ENCODE peak calls at places on chromosomes 6 and 20, in seven cellular contexts. Q is tibial artery, E is cardiac fibroblast, O is A549, P is brain microvascular endothelial cell, M is fibroblast of pulmonary artery, N is Panc1. I is an unnamed sample.

GRCh38 chr6:124622351-124622750 is 339.9 kb upstream of the RNF217 start:
- DNase-seq in Q (no peak), E (no peak), O (no peak), P (no peak), M (no peak), N (no peak), I (no peak)

GRCh38 chr20:36491901-36492617 is 49.3 kb upstream of the MYL9 start:
- DNase-seq in Q (no peak), E (peak), O (no peak), P (no peak), M (peak), N (no peak), I (peak)

GRCh38 chr20:33667245-33668086 is 723 bp downstream of the ACTL10 start:
- DNase-seq in Q (no peak), E (peak), O (no peak), P (peak), M (peak), N (no peak), I (peak)

GRCh38 chr6:13674533-13675190 is 37.0 kb downstream of the RANBP9 start:
- DNase-seq in Q (no peak), E (no peak), O (no peak), P (no peak), M (no peak), N (no peak), I (no peak)

GRCh38 chr6:19013011-19013410 is 625.9 kb downstream of the RNF144B start:
- DNase-seq in Q (no peak), E (no peak), O (no peak), P (peak), M (no peak), N (no peak), I (peak)

GRCh38 chr6:7150381-7151064 is 42.8 kb downstream of the RREB1 start:
- DNase-seq in Q (no peak), E (no peak), O (no peak), P (no peak), M (no peak), N (no peak), I (no peak)

GRCh38 chr20:21518292-21518991 is 4.6 kb upstream of the NKX2-2 start:
- DNase-seq in Q (no peak), E (no peak), O (no peak), P (no peak), M (no peak), N (no peak), I (no peak)

GRCh38 chr6:46000905-46001304 is 14.8 kb downstream of the CLIC5 start:
- DNase-seq in Q (no peak), E (no peak), O (no peak), P (no peak), M (no peak), N (no peak), I (no peak)

GRCh38 chr6:25564953-25565352 is 87.1 kb upstream of the SCGN start:
- DNase-seq in Q (no peak), E (no peak), O (no peak), P (no peak), M (no peak), N (no peak), I (no peak)

GRCh38 chr20:38059832-38060231 is 26.3 kb downstream of the RPRD1B start:
- DNase-seq in Q (no peak), E (no peak), O (peak), P (no peak), M (no peak), N (no peak), I (no peak)

GRCh38 chr6:125728739-125729138 is 20.7 kb upstream of the HEY2 start:
- DNase-seq in Q (no peak), E (peak), O (no peak), P (peak), M (no peak), N (no peak), I (peak)

GRCh38 chr6:15362274-15363160 is 116.6 kb downstream of the JARID2 start:
- DNase-seq in Q (no peak), E (no peak), O (no peak), P (no peak), M (no peak), N (no peak), I (no peak)

GRCh38 chr6:3798211-3798909 is 46.8 kb upstream of the PXDC1 start:
- DNase-seq in Q (no peak), E (no peak), O (no peak), P (no peak), M (no peak), N (no peak), I (no peak)

GRCh38 chr6:50905297-50905696 is 86.6 kb downstream of the TFAP2B start:
- DNase-seq in Q (no peak), E (no peak), O (no peak), P (no peak), M (no peak), N (no peak), I (no peak)

GRCh38 chr20:43821795-43822194 is 92.9 kb upstream of the TOX2 start:
- DNase-seq in Q (no peak), E (no peak), O (no peak), P (no peak), M (peak), N (no peak), I (no peak)

GRCh38 chr6:138539882-138540281 is 40.6 kb upstream of the NHSL1 start:
- DNase-seq in Q (no peak), E (no peak), O (no peak), P (no peak), M (no peak), N (no peak), I (no peak)

GRCh38 chr6:138537090-138537489 is 37.8 kb upstream of the NHSL1 start:
- DNase-seq in Q (no peak), E (peak), O (no peak), P (peak), M (peak), N (no peak), I (peak)

GRCh38 chr6:138540468-138540867 is 41.2 kb upstream of the NHSL1 start:
- DNase-seq in Q (no peak), E (peak), O (no peak), P (peak), M (peak), N (no peak), I (peak)

GRCh38 chr6:138535728-138536454 is 36.6 kb upstream of the NHSL1 start:
- DNase-seq in Q (no peak), E (no peak), O (no peak), P (no peak), M (no peak), N (no peak), I (no peak)

DNA sequence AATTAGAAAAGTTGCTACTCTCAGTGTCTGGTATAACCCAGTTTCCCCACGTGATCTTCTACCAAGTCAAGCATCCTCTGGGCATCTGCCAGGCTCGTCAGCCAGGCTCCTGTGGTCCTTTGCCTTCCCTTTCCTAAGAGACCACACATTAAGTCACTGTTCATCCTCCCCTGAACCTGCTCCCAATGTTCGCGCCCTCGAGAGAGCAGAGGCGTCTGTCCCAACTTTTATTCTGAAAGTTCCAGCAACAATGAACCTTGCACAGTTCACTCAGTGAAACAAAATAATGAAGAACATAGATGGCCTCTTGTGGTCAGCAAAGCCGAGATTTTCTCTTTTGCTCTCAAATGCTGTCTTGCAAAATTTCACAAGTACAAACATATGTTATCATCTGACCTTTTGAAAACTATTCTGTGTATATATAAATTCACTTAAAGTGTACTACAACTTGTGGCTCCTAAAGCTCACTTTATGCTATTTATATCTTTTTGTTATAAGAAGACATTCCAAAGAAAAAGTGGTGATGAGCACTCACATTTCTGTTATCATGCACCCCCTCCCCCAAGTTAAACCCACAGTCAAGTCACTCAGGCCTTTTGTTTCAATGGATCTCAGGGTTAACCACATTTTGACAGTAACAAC is 39.2 kb upstream of the NHSL1 start:
- DNase-seq in Q (no peak), E (peak), O (no peak), P (peak), M (no peak), N (no peak), I (peak)
- TF ChIP-seq CTCF in Q (no peak), E (no peak), O (no peak), P (no peak), M (no peak), N (no peak), I (no peak)

GRCh38 chr6:148808786-148809304 is 62.0 kb downstream of the UST start:
- DNase-seq in Q (no peak), E (no peak), O (no peak), P (no peak), M (no peak), N (no peak), I (no peak)

GRCh38 chr6:148807784-148808183 is 61.0 kb downstream of the UST start:
- DNase-seq in Q (no peak), E (no peak), O (no peak), P (no peak), M (no peak), N (no peak), I (no peak)

GRCh38 chr6:148814082-148814790 is 67.4 kb downstream of the UST start:
- DNase-seq in Q (no peak), E (no peak), O (no peak), P (no peak), M (no peak), N (no peak), I (no peak)

GRCh38 chr6:148814869-148815268 is 68.0 kb downstream of the UST start:
- DNase-seq in Q (no peak), E (no peak), O (no peak), P (no peak), M (no peak), N (no peak), I (no peak)

GRCh38 chr6:148811472-148811871 is 64.6 kb downstream of the UST start:
- DNase-seq in Q (no peak), E (no peak), O (no peak), P (no peak), M (no peak), N (no peak), I (no peak)
- H3K4me3 ChIP-seq in Q (no peak), E (no peak), O (no peak), P (no peak), M (no peak), N (no peak), I (no peak)

DNA sequence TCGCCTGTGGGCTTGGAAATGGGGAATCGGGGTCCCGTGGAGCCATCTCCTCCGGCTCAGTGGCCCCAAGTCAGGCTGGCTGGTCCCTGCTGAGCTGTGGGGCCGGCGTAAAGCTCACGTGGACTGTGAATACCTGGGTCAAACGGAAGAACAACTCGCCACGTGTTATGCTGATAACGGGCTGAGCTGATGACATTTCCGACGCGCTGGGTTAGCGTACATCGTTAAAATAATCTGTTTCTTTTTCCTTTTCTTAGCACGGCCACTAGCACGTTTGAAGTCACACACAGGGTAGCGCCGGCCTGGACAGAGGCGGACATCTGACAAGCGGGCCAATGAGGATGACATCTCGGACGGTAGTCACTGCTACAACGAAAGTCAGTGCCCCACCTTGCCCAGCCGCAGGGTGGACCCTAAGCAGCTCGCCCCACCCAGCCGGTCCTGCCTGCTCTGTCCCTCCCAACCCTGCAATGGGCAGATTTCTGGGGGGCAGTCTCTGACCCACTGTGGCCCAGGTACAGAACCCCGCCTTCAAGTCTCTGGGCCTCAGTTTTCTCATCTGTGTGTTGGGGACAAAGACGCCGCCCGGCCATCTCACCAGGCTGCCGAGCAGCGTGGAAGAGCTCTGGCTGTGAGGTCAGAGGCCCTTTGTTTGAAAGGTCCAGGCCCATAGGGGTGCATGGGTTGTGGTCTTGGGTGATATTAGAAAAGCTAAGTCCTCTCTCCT is 20.0 kb upstream of the RBBP8NL start:
- DNase-seq in Q (no peak), E (no peak), O (no peak), P (no peak), M (no peak), N (no peak), I (no peak)
- TF ChIP-seq CTCF in Q (no peak), E (no peak), O (no peak), P (no peak), M (no peak), N (no peak), I (no peak)

GRCh38 chr6:130826442-130827246 is 562 bp upstream of the SMLR1 start:
- DNase-seq in Q (no peak), E (no peak), O (no peak), P (no peak), M (no peak), N (no peak), I (no peak)
- H3K4me3 ChIP-seq in Q (no peak), E (no peak), O (no peak), P (no peak), M (no peak), N (no peak), I (no peak)

GRCh38 chr6:83804886-83805285 is 48.3 kb upstream of the RIPPLY2 start:
- DNase-seq in Q (no peak), E (no peak), O (no peak), P (no peak), M (no peak), N (no peak), I (no peak)
- TF ChIP-seq CTCF in Q (no peak), E (no peak), O (no peak), P (no peak), M (no peak), N (no peak), I (no peak)

DNA sequence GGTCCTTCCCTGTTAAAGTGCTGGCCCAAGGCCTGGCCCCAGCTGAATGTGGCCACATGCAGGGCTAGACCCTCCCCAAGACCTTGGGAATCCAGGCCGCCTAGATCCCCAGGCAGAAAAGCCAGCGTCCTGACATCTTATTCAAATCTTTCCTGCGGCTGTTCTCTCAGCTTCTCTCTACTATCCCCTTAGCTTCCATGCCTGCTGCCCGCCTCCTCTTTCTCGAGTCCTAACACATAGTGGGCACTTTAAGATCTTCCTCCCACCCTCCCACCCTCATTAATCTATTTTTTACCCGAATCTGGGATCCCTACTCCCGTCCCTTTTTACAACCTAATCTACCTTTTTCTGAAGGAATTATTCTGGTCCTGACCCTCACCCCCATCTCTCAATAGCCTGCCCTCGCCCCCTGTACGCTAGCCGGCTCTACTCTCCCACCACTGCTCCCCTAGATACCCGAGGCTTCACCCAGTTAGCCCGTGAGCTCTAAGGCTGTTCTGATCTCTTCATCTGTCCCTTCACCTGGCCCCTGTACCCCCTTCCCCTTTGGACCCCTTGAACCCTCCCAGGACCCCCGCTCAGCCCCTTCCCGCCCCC is at the start of gene CCHCR1:
- DNase-seq in Q (no peak), E (no peak), O (no peak), P (no peak), M (no peak), N (no peak), I (no peak)
- H3K4me3 ChIP-seq in Q (peak), E (peak), O (peak), P (peak), M (peak), N (peak), I (peak)

DNA sequence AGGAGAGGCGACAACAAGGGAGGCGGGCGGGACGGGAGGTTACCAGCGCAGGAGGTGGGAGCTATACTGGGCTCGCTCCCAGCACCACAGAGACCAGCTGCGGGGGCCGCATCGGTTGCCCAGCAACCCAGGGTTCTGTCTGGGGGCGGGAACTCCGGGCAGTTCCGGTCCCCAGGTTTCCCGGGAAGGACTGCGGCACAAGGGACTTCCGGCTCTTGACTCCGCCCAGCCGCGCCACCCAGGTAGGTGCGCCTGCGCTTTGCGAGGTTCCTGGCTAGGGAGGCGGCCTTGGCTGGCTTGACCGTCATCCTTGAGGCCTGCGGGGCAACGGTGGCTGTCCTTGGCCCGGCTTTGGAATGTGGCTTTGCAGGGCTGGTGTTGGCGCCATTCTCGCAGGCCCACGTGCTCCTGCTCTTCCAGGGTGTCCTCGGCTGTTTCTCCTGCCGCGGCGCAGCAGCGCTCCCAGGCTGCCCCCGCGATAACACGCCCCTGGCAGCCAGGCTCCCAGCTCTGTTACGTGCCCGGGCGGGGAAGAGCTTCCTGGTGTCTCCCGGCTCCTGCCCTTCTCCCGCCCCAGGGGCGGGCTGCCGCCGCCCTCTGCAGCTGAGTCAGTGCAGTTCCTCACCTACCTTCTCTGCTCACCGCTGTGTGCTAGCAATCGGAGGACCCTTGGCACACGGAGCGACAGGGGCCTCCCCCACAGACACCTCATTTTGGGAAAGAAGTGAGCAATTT is at the start of gene RSPH3:
- DNase-seq in Q (peak), E (peak), O (peak), P (peak), M (peak), N (peak), I (peak)
- TF ChIP-seq CTCF in Q (no peak), E (no peak), O (peak), P (peak), M (no peak), N (peak), I (no peak)

GRCh38 chr20:48933017-48933766 is 11.7 kb downstream of the ARFGEF2 start:
- DNase-seq in Q (no peak), E (no peak), O (no peak), P (no peak), M (no peak), N (no peak), I (no peak)
- H3K4me3 ChIP-seq in Q (no peak), E (no peak), O (no peak), P (no peak), M (no peak), N (no peak), I (no peak)

GRCh38 chr6:74752303-74752702 is 453.6 kb downstream of the COL12A1 start:
- DNase-seq in Q (no peak), E (no peak), O (no peak), P (no peak), M (peak), N (no peak), I (no peak)
- TF ChIP-seq CTCF in Q (no peak), E (peak), O (no peak), P (peak), M (no peak), N (peak), I (peak)

GRCh38 chr6:144149558-144149893 is 791 bp upstream of the STX11 start:
- DNase-seq in Q (no peak), E (no peak), O (no peak), P (no peak), M (no peak), N (no peak), I (no peak)
- H3K4me3 ChIP-seq in Q (peak), E (peak), O (peak), P (peak), M (peak), N (peak), I (peak)

I was measured in choroid plexus epithelial cell.